ENCODE peak calls at places on chromosomes 3 and 15, in ten cellular contexts. A is breast epithelium, M is heart left ventricle, E is gastrocnemius medialis, G is sigmoid colon, P is GM12878, Q is IMR-90, W is Peyer's patch, C is body of pancreas, T is HepG2. B is an unnamed sample. For H3K36me3, the result is how much of the 10 kb centered on the place peaks cover.

GRCh38 chr3:148360046-148360445 is 337.7 kb upstream of the AGTR1 start:
- DNase-seq in P (no peak), E (no peak), M (no peak), A (no peak), T (no peak), G (no peak), W (no peak), Q (peak), C (no peak), B (no peak)

GRCh38 chr3:120646771-120647449 is 35.1 kb downstream of the HGD start:
- DNase-seq in W (no peak), A (no peak), C (no peak), E (no peak), Q (no peak), M (no peak), T (no peak), G (no peak), P (no peak), B (no peak)

GRCh38 chr3:180117381-180118163 is 80.8 kb upstream of the PEX5L start:
- DNase-seq in E (no peak), M (no peak), C (no peak), A (no peak), P (no peak), Q (no peak), T (no peak), W (no peak), G (no peak), B (no peak)

GRCh38 chr3:52792961-52793695 is 1.5 kb upstream of the ITIH3 start:
- DNase-seq in T (no peak), A (no peak), E (no peak), Q (no peak), W (no peak), M (no peak), G (no peak), P (no peak), C (no peak), B (no peak)

GRCh38 chr3:4750306-4751056 is 228.8 kb upstream of the BHLHE40 start:
- DNase-seq in G (peak), A (no peak), P (no peak), Q (peak), W (no peak), C (no peak), M (peak), T (peak), E (no peak), B (peak)

GRCh38 chr3:110583373-110583935 is 488.2 kb upstream of the NECTIN3 start:
- DNase-seq in C (no peak), G (no peak), Q (peak), M (no peak), E (no peak), A (no peak), P (no peak), T (peak), W (no peak), B (no peak)

GRCh38 chr15:36029606-36030005 is 483.6 kb upstream of the DPH6 start:
- DNase-seq in W (no peak), T (no peak), A (no peak), E (no peak), C (no peak), G (no peak), Q (peak), M (no peak), P (no peak), B (no peak)

GRCh38 chr3:190644035-190644434 is 130.2 kb downstream of the IL1RAP start:
- DNase-seq in Q (no peak), P (no peak), T (no peak), W (no peak), A (no peak), G (no peak), M (no peak), C (no peak), E (no peak), B (no peak)

GRCh38 chr15:39786444-39787056 is 3.9 kb upstream of the FSIP1 start:
- DNase-seq in G (no peak), Q (peak), W (no peak), A (no peak), P (no peak), M (no peak), T (peak), E (no peak), C (no peak), B (no peak)

GRCh38 chr3:194139977-194140351 is 4.0 kb downstream of the HES1 start:
- DNase-seq in C (no peak), M (no peak), A (no peak), W (no peak), Q (peak), E (no peak), P (no peak), T (no peak), G (no peak), B (no peak)

GRCh38 chr15:34014556-34014955 is 24.4 kb downstream of the AVEN start:
- DNase-seq in C (no peak), G (no peak), P (no peak), M (no peak), W (no peak), E (no peak), T (no peak), Q (peak), A (no peak), B (no peak)

GRCh38 chr15:43253431-43254403 is 13.0 kb downstream of the TGM5 start:
- DNase-seq in M (no peak), W (no peak), T (no peak), C (peak), E (peak), G (no peak), P (peak), Q (peak), A (no peak), B (peak)

GRCh38 chr15:40937762-40938529 is 8.8 kb downstream of the DLL4 start:
- DNase-seq in E (peak), P (no peak), W (no peak), M (peak), A (no peak), T (no peak), C (no peak), Q (no peak), G (no peak), B (peak)

GRCh38 chr3:132284006-132284405 is 33.2 kb upstream of the ACP3 start:
- DNase-seq in G (no peak), T (no peak), E (no peak), M (no peak), Q (no peak), C (no peak), P (no peak), W (no peak), A (no peak), B (no peak)

GRCh38 chr15:99087405-99087943 is 17.4 kb upstream of the SYNM start:
- DNase-seq in C (no peak), T (no peak), Q (no peak), W (no peak), P (no peak), A (peak), G (no peak), M (no peak), E (no peak), B (no peak)

GRCh38 chr3:133169669-133170068 is 131.5 kb downstream of the TMEM108 start:
- DNase-seq in W (no peak), T (no peak), A (no peak), G (no peak), M (no peak), E (no peak), C (no peak), Q (no peak), P (no peak), B (no peak)

GRCh38 chr3:129422897-129423296 is 5.5 kb downstream of the EFCAB12 start:
- DNase-seq in A (no peak), Q (no peak), W (no peak), M (no peak), E (no peak), C (no peak), G (no peak), T (no peak), P (no peak), B (no peak)

GRCh38 chr3:149377408-149378111 is at the start of gene TM4SF1:
- DNase-seq in W (no peak), E (no peak), Q (peak), C (peak), G (peak), P (no peak), M (peak), T (peak), A (peak), B (peak)

GRCh38 chr15:63815796-63816533 is 17.8 kb downstream of the HERC1 start:
- DNase-seq in T (no peak), W (no peak), G (peak), C (peak), P (no peak), A (no peak), M (no peak), Q (peak), E (no peak), B (no peak)

GRCh38 chr3:113157408-113157980 is 53.9 kb upstream of the BOC start:
- DNase-seq in T (no peak), A (no peak), W (no peak), C (peak), Q (no peak), P (no peak), E (peak), M (no peak), G (peak), B (no peak)

GRCh38 chr3:188176476-188176875 is 22.5 kb downstream of the LPP start:
- DNase-seq in Q (no peak), E (no peak), M (no peak), G (no peak), W (no peak), P (no peak), T (no peak), A (no peak), C (no peak), B (no peak)

GRCh38 chr15:96347181-96348111 is 16.9 kb downstream of the NR2F2 start:
- DNase-seq in Q (no peak), M (no peak), E (no peak), P (no peak), G (no peak), C (no peak), W (peak), T (no peak), A (no peak), B (no peak)

GRCh38 chr3:177479630-177480029 is 282.3 kb upstream of the TBL1XR1 start:
- DNase-seq in Q (no peak), M (no peak), G (no peak), W (no peak), C (no peak), P (no peak), A (no peak), T (no peak), E (no peak), B (no peak)

GRCh38 chr15:77034620-77035467 is 36.1 kb downstream of the TSPAN3 start:
- DNase-seq in A (peak), P (no peak), W (peak), C (peak), E (peak), G (peak), T (no peak), M (peak), Q (no peak), B (no peak)

GRCh38 chr3:53495518-53496501 is 1.4 kb downstream of the CACNA1D start:
- DNase-seq in E (no peak), T (no peak), C (peak), P (no peak), G (peak), W (peak), M (no peak), Q (no peak), A (no peak), B (no peak)

GRCh38 chr3:139526146-139526545 is 13.4 kb downstream of the RBP1 start:
- DNase-seq in T (no peak), M (no peak), Q (no peak), W (no peak), C (no peak), G (no peak), E (no peak), A (no peak), P (no peak), B (no peak)

GRCh38 chr3:155747286-155747685 is 2.4 kb upstream of the PLCH1 start:
- DNase-seq in A (no peak), E (no peak), Q (no peak), M (no peak), W (no peak), C (no peak), P (no peak), G (no peak), T (peak), B (no peak)

GRCh38 chr3:134846943-134847342 is 51.9 kb downstream of the EPHB1 start:
- DNase-seq in P (no peak), E (no peak), A (no peak), M (no peak), Q (peak), T (peak), C (peak), W (no peak), G (no peak), B (no peak)

GRCh38 chr3:42024578-42025387 is 62.9 kb upstream of the ULK4 start:
- DNase-seq in Q (no peak), C (no peak), T (no peak), M (no peak), E (no peak), W (no peak), A (no peak), G (no peak), P (no peak), B (no peak)

GRCh38 chr3:15269091-15269989 is 63.0 kb downstream of the SH3BP5 start:
- DNase-seq in A (peak), Q (peak), T (no peak), G (peak), E (peak), M (peak), P (no peak), W (no peak), C (peak), B (no peak)
- TF ChIP-seq POLR2A in A (no peak), Q (no peak), T (no peak), G (no peak), E (peak), M (no peak), P (peak), W (no peak), C (no peak), B (no peak)

GRCh38 chr3:15728766-15729165 is 69.0 kb downstream of the ANKRD28 start:
- DNase-seq in C (no peak), M (no peak), T (no peak), G (no peak), A (no peak), Q (no peak), E (no peak), W (no peak), P (no peak), B (no peak)
- H3K36me3 ChIP-seq in C (under half), M (under half), T (under half), G (under half), A (under half), Q (under half), E (under half), W (under half), P (under half), B (under half)

GRCh38 chr3:66220066-66220465 is 735 bp upstream of the SLC25A26 start:
- DNase-seq in Q (no peak), P (no peak), T (no peak), M (no peak), W (no peak), A (no peak), C (no peak), G (no peak), E (no peak), B (no peak)

GRCh38 chr3:66224220-66224619 is 3.4 kb downstream of the SLC25A26 start:
- DNase-seq in C (no peak), G (no peak), W (no peak), T (no peak), P (no peak), E (no peak), A (no peak), M (no peak), Q (no peak), B (no peak)

GRCh38 chr3:66215106-66215505 is 5.7 kb upstream of the SLC25A26 start:
- DNase-seq in A (no peak), M (no peak), E (no peak), P (no peak), W (no peak), T (peak), G (no peak), C (no peak), Q (no peak), B (no peak)

DNA sequence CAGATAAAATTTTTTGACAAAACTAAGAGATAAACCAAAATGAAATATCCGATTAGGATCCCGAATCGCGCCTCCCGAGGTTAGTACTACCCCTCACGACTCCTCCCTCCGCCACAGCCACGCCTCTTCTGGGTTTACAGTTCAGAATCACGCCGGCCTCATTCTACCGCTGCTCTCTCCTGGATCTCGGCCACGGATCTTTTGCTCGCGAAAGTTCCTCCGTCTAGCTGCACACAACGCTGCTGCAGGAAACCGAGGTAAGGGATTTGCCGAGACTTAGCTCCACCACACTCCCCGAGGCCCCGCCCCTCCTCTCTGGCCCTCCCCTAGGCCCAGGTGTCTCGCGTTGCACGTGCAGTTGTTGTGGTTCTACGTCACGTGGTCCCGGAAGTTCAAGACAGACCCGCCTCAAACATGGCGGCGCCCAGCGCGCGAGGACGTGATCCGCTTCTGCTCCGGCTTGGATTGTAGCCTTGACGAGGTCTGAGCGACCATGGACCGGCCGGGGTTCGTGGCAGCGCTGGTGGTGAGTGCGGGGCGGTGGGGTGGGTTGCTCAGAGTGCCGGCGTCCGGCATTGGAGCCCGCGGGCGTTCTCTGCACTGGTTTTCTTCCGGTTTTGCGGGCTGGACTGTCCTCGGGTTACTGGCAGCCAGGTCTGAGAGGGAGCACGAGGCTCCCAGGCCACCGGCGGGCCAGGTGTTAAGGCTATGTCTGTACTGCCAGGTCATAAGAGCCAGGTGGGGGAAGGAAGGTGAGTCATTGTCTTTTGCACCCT is at the start of gene SLC25A26:
- DNase-seq in W (peak), A (peak), G (peak), Q (peak), E (peak), T (peak), P (peak), M (peak), C (peak), B (peak)
- TF ChIP-seq POLR2A in W (peak), A (no peak), G (no peak), Q (peak), E (peak), T (peak), P (peak), M (no peak), C (peak), B (peak)

DNA sequence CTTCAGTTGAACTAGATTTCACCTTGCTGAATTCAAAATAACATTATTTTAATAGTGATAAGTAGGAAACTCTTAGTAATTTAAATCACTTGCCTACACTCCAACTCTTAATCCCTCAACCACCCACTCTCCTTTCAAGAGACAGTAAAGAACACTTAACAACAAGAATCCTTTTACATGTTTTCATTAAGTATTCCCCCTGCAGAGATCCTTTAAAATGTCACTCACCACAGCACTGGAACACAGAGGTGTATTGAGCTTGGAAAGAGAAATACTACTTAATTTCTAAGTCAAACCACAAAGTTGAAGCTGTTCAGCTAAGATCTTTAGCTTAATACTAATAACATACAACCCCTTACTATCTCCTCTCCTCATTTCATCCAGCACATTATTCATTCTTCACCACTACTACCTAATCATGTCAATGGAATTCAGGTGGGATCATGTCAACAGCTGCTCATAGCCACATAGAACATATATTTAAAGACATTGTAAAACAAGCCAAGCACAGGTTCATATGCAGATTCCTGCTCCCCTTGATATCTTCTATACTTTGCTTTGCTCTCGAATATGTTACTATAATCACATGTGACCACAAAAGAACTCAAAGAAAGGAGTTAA is 40.5 kb downstream of the IMPG2 start:
- DNase-seq in Q (peak), C (no peak), G (no peak), P (no peak), E (no peak), M (no peak), W (no peak), T (no peak), A (no peak), B (no peak)
- H3K36me3 ChIP-seq in Q (under half), C (under half), G (under half), P (under half), E (under half), M (under half), W (under half), T (under half), A (under half), B (under half)

DNA sequence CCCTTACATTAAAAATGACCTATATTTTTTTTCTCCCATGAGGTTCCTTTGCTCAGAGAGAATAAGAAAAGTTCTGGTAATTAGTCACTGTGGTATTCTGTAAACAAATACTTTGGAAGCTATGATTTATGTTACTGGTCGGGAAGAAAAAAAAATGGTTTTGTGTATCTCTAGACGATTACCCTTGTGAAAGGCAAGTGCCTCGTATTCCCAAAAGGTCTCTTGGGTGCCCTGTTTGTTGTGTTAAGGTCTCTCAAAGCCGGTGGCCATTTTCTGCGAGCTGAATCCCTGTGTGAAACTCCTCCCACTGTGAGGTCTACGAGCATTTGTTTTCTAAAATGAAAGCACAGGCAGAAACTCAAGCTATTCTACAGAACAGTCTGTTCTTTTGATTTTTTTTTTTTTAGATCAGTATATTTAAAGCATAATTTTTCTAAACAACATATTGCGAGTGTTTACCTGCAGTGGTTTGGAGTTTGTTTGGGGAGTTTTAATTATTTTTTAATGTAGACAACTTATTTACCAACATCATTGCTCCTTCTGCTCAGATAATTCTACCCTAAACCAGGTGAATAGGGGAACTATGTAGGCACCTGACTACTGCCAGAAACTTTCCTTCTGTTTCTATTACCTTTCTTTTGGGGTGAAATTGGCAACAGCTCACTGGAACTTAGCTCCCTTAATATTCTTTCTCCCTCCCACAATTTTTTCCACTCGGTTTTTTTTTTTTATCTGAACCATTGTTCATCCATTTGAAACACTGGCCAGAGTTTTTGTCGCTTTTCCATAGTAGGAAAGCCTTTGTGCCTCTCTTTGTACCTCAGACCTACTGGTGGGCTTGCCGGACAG is 44.0 kb downstream of the ZBTB38 start:
- DNase-seq in E (peak), G (peak), M (peak), T (peak), P (no peak), A (no peak), W (no peak), C (peak), Q (peak), B (peak)
- TF ChIP-seq POLR2A in E (peak), G (peak), M (no peak), T (no peak), P (peak), A (no peak), W (no peak), C (no peak), Q (peak), B (peak)

DNA sequence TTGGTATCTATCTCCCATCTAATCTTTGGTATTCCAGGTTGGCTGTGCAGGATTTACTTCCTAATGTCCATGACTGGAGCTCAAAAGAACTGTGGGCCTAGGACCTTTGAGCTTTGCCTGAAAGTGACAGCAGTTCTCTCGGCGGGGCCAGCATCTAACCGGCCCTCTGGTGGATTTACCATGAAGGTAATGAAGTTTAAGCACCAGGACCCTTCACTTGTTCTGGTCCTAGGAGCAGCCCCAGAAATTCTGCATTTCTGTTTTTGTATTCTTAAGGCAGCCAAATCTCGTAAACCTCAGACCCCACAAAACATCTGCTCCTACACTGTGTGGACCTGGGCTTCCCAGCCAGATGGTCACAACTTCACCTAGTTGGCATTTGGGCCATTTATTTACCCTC is 13.0 kb downstream of the CALML4 start:
- DNase-seq in Q (no peak), M (no peak), C (no peak), W (no peak), G (no peak), T (peak), E (no peak), P (no peak), A (no peak), B (no peak)
- H3K36me3 ChIP-seq in Q (under half), M (half or more), C (under half), W (under half), G (under half), T (under half), E (under half), P (under half), A (under half), B (under half)

B was measured in prostate gland.